ENCODE peak calls at places on chromosome 11, in seven cellular contexts. One of them, this sample, is unnamed.

GRCh38 chr11:77084581-77085191 is 17.9 kb downstream of the CAPN5 start:
- DNase-seq in heart left ventricle: peak; percentile 19
- DNase-seq in K562: no peak
- DNase-seq in sigmoid colon: peak; percentile 60
- DNase-seq in body of pancreas: peak; percentile 30
- DNase-seq in HCT116: no peak
- DNase-seq in thyroid gland: no peak
- DNase-seq in this sample: peak; percentile 36

GRCh38 chr11:615453-616319 is at the start of gene IRF7:
- DNase-seq in heart left ventricle: peak; percentile 97
- DNase-seq in K562: peak; percentile 85
- DNase-seq in sigmoid colon: peak; percentile 97
- DNase-seq in body of pancreas: peak; percentile 88
- DNase-seq in HCT116: peak; percentile 73
- DNase-seq in thyroid gland: peak; percentile 98
- DNase-seq in this sample: peak; percentile 97

GRCh38 chr11:1119282-1120146 is 38.2 kb upstream of the MUC5AC start:
- DNase-seq in heart left ventricle: no peak
- DNase-seq in K562: no peak
- DNase-seq in sigmoid colon: peak; percentile 54
- DNase-seq in body of pancreas: no peak
- DNase-seq in HCT116: no peak
- DNase-seq in thyroid gland: no peak
- DNase-seq in this sample: peak; percentile 43

GRCh38 chr11:120985718-120986569 is 38.0 kb upstream of the TBCEL start:
- DNase-seq in heart left ventricle: peak; percentile 43
- DNase-seq in K562: peak; percentile 21
- DNase-seq in sigmoid colon: peak; percentile 69
- DNase-seq in body of pancreas: peak; percentile 61
- DNase-seq in HCT116: no peak
- DNase-seq in thyroid gland: peak; percentile 53
- DNase-seq in this sample: no peak

GRCh38 chr11:134724106-134724778 is 312.2 kb upstream of the B3GAT1 start:
- DNase-seq in heart left ventricle: no peak
- DNase-seq in K562: no peak
- DNase-seq in sigmoid colon: no peak
- DNase-seq in body of pancreas: no peak
- DNase-seq in HCT116: no peak
- DNase-seq in thyroid gland: peak; percentile 7
- DNase-seq in this sample: no peak

GRCh38 chr11:32071811-32072210 is 19.1 kb upstream of the RCN1 start:
- DNase-seq in heart left ventricle: no peak
- DNase-seq in K562: peak; percentile 14
- DNase-seq in sigmoid colon: no peak
- DNase-seq in body of pancreas: no peak
- DNase-seq in HCT116: no peak
- DNase-seq in thyroid gland: no peak
- DNase-seq in this sample: no peak

GRCh38 chr11:22730319-22730718 is 63.9 kb downstream of the GAS2 start:
- DNase-seq in heart left ventricle: no peak
- DNase-seq in K562: no peak
- DNase-seq in sigmoid colon: no peak
- DNase-seq in body of pancreas: no peak
- DNase-seq in HCT116: no peak
- DNase-seq in thyroid gland: no peak
- DNase-seq in this sample: no peak

GRCh38 chr11:14015711-14016110 is 53.2 kb downstream of the SPON1 start:
- DNase-seq in heart left ventricle: no peak
- DNase-seq in K562: no peak
- DNase-seq in sigmoid colon: no peak
- DNase-seq in body of pancreas: peak; percentile 57
- DNase-seq in HCT116: peak; percentile 51
- DNase-seq in thyroid gland: no peak
- DNase-seq in this sample: no peak

GRCh38 chr11:30852645-30853044 is 266.5 kb upstream of the MPPED2 start:
- DNase-seq in heart left ventricle: no peak
- DNase-seq in K562: no peak
- DNase-seq in sigmoid colon: no peak
- DNase-seq in body of pancreas: no peak
- DNase-seq in HCT116: no peak
- DNase-seq in thyroid gland: no peak
- DNase-seq in this sample: no peak

GRCh38 chr11:70019576-70020011 is 58.5 kb upstream of the ANO1 start:
- DNase-seq in heart left ventricle: peak; percentile 59
- DNase-seq in K562: no peak
- DNase-seq in sigmoid colon: no peak
- DNase-seq in body of pancreas: no peak
- DNase-seq in HCT116: no peak
- DNase-seq in thyroid gland: no peak
- DNase-seq in this sample: no peak

GRCh38 chr11:18624161-18624560 is 10.0 kb downstream of the SPTY2D1 start:
- DNase-seq in heart left ventricle: no peak
- DNase-seq in K562: no peak
- DNase-seq in sigmoid colon: no peak
- DNase-seq in body of pancreas: no peak
- DNase-seq in HCT116: no peak
- DNase-seq in thyroid gland: no peak
- DNase-seq in this sample: no peak

GRCh38 chr11:122717264-122717867 is 61.8 kb downstream of the UBASH3B start:
- DNase-seq in heart left ventricle: no peak
- DNase-seq in K562: no peak
- DNase-seq in sigmoid colon: no peak
- DNase-seq in body of pancreas: no peak
- DNase-seq in HCT116: no peak
- DNase-seq in thyroid gland: no peak
- DNase-seq in this sample: no peak

GRCh38 chr11:19929655-19930054 is 217.0 kb downstream of the NAV2 start:
- DNase-seq in heart left ventricle: no peak
- DNase-seq in K562: no peak
- DNase-seq in sigmoid colon: no peak
- DNase-seq in body of pancreas: no peak
- DNase-seq in HCT116: no peak
- DNase-seq in thyroid gland: no peak
- DNase-seq in this sample: no peak

GRCh38 chr11:69667619-69668604 is 7.2 kb downstream of the LTO1 start:
- DNase-seq in heart left ventricle: no peak
- DNase-seq in K562: no peak
- DNase-seq in sigmoid colon: peak; percentile 40
- DNase-seq in body of pancreas: no peak
- DNase-seq in HCT116: no peak
- DNase-seq in thyroid gland: no peak
- DNase-seq in this sample: peak; percentile 45

DNA sequence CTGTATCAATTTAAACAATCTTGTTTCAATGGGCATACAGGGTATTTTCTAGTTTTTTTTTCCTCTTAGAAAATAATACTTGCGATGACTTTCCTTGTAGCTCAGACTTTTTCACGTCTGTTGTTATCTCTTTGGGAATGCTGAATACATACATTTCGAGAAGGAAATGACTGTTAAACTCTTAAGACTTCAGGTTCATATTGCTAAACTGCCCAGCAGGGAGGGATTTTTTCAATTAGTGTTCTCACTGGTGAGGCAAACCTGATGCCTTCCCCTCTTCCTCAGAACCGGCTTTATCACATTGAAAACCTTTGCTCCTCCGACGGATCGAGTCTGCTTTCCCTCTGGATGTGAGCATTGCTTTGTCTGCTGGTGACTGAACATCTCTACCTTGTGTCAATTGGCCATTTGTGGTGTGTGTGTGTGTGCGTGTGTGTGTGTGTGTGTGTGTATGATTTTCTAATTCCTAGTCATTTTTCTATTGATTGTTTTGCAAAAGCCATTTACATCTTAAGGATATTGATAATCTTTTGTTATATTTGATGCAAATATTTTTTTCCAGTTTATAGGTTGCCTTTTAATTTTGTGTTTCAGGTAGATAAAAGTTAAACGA is 6.6 kb downstream of the NEAT1 start:
- DNase-seq in heart left ventricle: peak; percentile 31
- DNase-seq in K562: no peak
- DNase-seq in sigmoid colon: peak; percentile 69
- DNase-seq in body of pancreas: peak; percentile 66
- DNase-seq in HCT116: no peak
- DNase-seq in thyroid gland: peak; percentile 47
- DNase-seq in this sample: no peak
- TF ChIP-seq POLR2A in heart left ventricle: peak; percentile 8
- TF ChIP-seq POLR2A in K562: peak; percentile 95
- TF ChIP-seq POLR2A in sigmoid colon: peak; percentile 61
- TF ChIP-seq POLR2A in body of pancreas: no peak
- TF ChIP-seq POLR2A in HCT116: peak; percentile 59
- TF ChIP-seq POLR2A in thyroid gland: no peak
- TF ChIP-seq POLR2A in this sample: peak; percentile 70

GRCh38 chr11:37712246-37712645 is 1114.2 kb upstream of the RAG2 start:
- DNase-seq in heart left ventricle: no peak
- DNase-seq in K562: no peak
- DNase-seq in sigmoid colon: no peak
- DNase-seq in body of pancreas: no peak
- DNase-seq in HCT116: no peak
- DNase-seq in thyroid gland: no peak
- DNase-seq in this sample: no peak
- TF ChIP-seq CTCF in heart left ventricle: peak; percentile 5
- TF ChIP-seq CTCF in K562: no peak
- TF ChIP-seq CTCF in sigmoid colon: no peak
- TF ChIP-seq CTCF in body of pancreas: no peak
- TF ChIP-seq CTCF in HCT116: no peak
- TF ChIP-seq CTCF in thyroid gland: no peak
- TF ChIP-seq CTCF in this sample: no peak

DNA sequence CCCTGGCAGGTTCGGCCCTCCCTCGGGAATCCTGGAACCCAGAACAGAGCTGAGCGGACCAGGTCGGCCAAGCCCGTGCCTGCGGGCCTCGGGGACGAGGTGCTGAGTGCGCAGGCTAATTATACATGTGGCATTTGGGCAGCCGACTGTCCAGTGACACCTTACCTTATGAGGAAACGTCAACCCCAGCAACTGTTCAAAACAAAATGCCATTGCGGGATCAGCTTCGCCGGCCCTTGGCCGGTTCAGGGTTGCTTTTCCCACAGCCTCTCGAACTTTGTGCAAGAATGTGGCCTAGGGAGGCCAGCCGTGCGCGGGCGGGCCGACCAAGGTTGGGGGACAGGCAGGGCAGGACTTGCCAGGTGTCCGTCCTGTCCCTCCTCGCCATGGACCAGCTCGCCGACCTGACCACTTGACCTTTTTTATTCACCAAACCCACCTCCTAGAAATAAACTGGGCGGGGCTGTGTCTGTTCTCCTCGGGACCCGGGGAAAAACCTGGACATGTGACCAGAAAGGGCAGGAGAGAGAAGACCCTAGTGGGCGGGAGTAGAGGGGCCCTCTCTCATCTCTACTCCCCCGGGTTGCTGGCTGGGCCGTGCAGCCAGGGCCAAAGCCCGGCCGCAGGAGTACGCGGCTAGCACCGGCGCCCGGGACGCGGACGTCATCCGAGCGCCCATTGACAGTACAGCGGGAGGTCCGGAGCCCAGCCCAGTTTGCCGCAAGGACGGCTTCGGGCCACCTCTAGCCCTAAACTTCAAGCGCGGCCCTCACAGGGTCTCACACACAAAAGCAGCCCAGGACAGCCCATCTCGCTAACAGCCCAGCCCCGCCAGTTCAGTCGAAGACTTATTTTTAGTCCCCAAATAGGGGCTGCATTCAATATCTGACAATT is 134.3 kb upstream of the C11orf58 start:
- DNase-seq in heart left ventricle: peak; percentile 83
- DNase-seq in K562: peak; percentile 73
- DNase-seq in sigmoid colon: peak; percentile 65
- DNase-seq in body of pancreas: peak; percentile 65
- DNase-seq in HCT116: no peak
- DNase-seq in thyroid gland: peak; percentile 70
- DNase-seq in this sample: no peak
- H3K4me3 ChIP-seq in heart left ventricle: peak overlapping the region; percentile 75
- H3K4me3 ChIP-seq in K562: peak overlapping the region; percentile 71
- H3K4me3 ChIP-seq in sigmoid colon: peak overlapping the region; percentile 52
- H3K4me3 ChIP-seq in body of pancreas: peak overlapping the region; percentile 40
- H3K4me3 ChIP-seq in HCT116: peak overlapping the region; percentile 46
- H3K4me3 ChIP-seq in thyroid gland: peak overlapping the region; percentile 5
- H3K4me3 ChIP-seq in this sample: peak overlapping the region; percentile 54

GRCh38 chr11:72723508-72723907 is 28.7 kb downstream of the ARAP1 start:
- DNase-seq in heart left ventricle: no peak
- DNase-seq in K562: no peak
- DNase-seq in sigmoid colon: no peak
- DNase-seq in body of pancreas: peak; percentile 52
- DNase-seq in HCT116: no peak
- DNase-seq in thyroid gland: no peak
- DNase-seq in this sample: no peak

GRCh38 chr11:72721276-72721675 is 30.9 kb downstream of the ARAP1 start:
- DNase-seq in heart left ventricle: no peak
- DNase-seq in K562: no peak
- DNase-seq in sigmoid colon: no peak
- DNase-seq in body of pancreas: no peak
- DNase-seq in HCT116: no peak
- DNase-seq in thyroid gland: no peak
- DNase-seq in this sample: no peak

GRCh38 chr11:72721689-72722049 is 30.5 kb downstream of the ARAP1 start:
- DNase-seq in heart left ventricle: peak; percentile 52
- DNase-seq in K562: no peak
- DNase-seq in sigmoid colon: no peak
- DNase-seq in body of pancreas: peak; percentile 45
- DNase-seq in HCT116: no peak
- DNase-seq in thyroid gland: peak; percentile 46
- DNase-seq in this sample: peak; percentile 62

GRCh38 chr11:72720806-72721205 is 31.4 kb downstream of the ARAP1 start:
- DNase-seq in heart left ventricle: no peak
- DNase-seq in K562: no peak
- DNase-seq in sigmoid colon: no peak
- DNase-seq in body of pancreas: peak; percentile 39
- DNase-seq in HCT116: no peak
- DNase-seq in thyroid gland: no peak
- DNase-seq in this sample: no peak

GRCh38 chr11:72722050-72722748 is 30.0 kb downstream of the ARAP1 start:
- DNase-seq in heart left ventricle: peak; percentile 94
- DNase-seq in K562: peak; percentile 88
- DNase-seq in sigmoid colon: peak; percentile 93
- DNase-seq in body of pancreas: peak; percentile 92
- DNase-seq in HCT116: peak; percentile 81
- DNase-seq in thyroid gland: peak; percentile 87
- DNase-seq in this sample: peak; percentile 89
- TF ChIP-seq POLR2A in heart left ventricle: no peak
- TF ChIP-seq POLR2A in K562: peak; percentile 68
- TF ChIP-seq POLR2A in sigmoid colon: no peak
- TF ChIP-seq POLR2A in body of pancreas: no peak
- TF ChIP-seq POLR2A in HCT116: peak; percentile 25
- TF ChIP-seq POLR2A in thyroid gland: no peak
- TF ChIP-seq POLR2A in this sample: peak; percentile 43

GRCh38 chr11:54558407-54558806 is 45.4 kb downstream of the OR4C46 start:
- DNase-seq in heart left ventricle: no peak
- DNase-seq in K562: no peak
- DNase-seq in sigmoid colon: no peak
- DNase-seq in body of pancreas: no peak
- DNase-seq in HCT116: no peak
- DNase-seq in thyroid gland: no peak
- DNase-seq in this sample: no peak

DNA sequence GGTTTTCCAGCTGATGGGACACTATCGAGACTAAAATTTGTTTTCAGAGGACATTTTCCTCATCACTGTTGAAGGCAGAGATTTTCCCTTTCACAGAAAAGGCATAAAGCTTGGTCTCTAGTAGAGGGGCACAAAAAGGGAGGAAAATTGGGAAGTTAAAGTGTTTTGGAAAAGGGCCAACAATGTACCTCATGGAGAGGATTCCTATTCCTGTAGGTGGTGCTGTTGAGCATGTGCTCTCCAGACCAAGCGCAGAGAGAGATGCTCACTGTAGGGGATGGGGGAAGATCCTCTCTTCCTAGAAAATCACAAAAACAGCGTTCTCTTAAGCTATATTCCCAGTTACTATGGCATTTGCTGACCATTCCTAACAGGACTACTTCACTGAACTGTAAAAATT is 44.9 kb downstream of the OR4C46 start:
- DNase-seq in heart left ventricle: no peak
- DNase-seq in K562: peak; percentile 5
- DNase-seq in sigmoid colon: no peak
- DNase-seq in body of pancreas: no peak
- DNase-seq in HCT116: no peak
- DNase-seq in thyroid gland: no peak
- DNase-seq in this sample: no peak
- TF ChIP-seq CTCF in heart left ventricle: no peak
- TF ChIP-seq CTCF in K562: peak; percentile 17
- TF ChIP-seq CTCF in sigmoid colon: no peak
- TF ChIP-seq CTCF in body of pancreas: no peak
- TF ChIP-seq CTCF in HCT116: peak; percentile 30
- TF ChIP-seq CTCF in thyroid gland: no peak
- TF ChIP-seq CTCF in this sample: no peak